ENCODE peak calls at places on chromosomes 6 and 20, in seven cellular contexts. N is heart right ventricle, E is AG09319, F is left ventricle myocardium inferior, V is neural progenitor cell, D is AG10803, O is Panc1. M is an unnamed sample.

GRCh38 chr6:164455835-164456234 is 853.6 kb downstream of the C6orf118 start:
- DNase-seq in F (no peak), E (no peak), N (no peak), O (no peak), V (no peak), D (no peak), M (no peak)

GRCh38 chr6:163837681-163838431 is 423.3 kb downstream of the QKI start:
- DNase-seq in F (peak; percentile 23), V (peak; percentile 40), O (no peak), D (peak; percentile 10), E (no peak), N (no peak), M (no peak)

GRCh38 chr6:10434235-10434634 is 19.4 kb upstream of the TFAP2A start:
- DNase-seq in E (no peak), V (no peak), O (no peak), D (no peak), N (no peak), F (no peak), M (no peak)

GRCh38 chr6:29553268-29554057 is 6.1 kb downstream of the UBD start:
- DNase-seq in N (peak; percentile 67), F (peak; percentile 73), V (peak; percentile 92), D (peak; percentile 68), O (no peak), E (no peak), M (peak; percentile 43)

GRCh38 chr6:26032387-26033131 is 54.7 kb upstream of the HFE start:
- DNase-seq in V (peak; percentile 57), F (no peak), N (no peak), D (peak; percentile 85), O (no peak), E (no peak), M (peak; percentile 65)

GRCh38 chr20:35000922-35001595 is 45.4 kb downstream of the MYH7B start:
- DNase-seq in V (no peak), E (no peak), D (no peak), O (no peak), N (no peak), F (peak; percentile 12), M (no peak)

GRCh38 chr6:108080010-108080780 is 5.7 kb upstream of the OSTM1 start:
- DNase-seq in N (no peak), F (no peak), D (peak; percentile 43), E (no peak), O (no peak), V (no peak), M (no peak)

GRCh38 chr6:18214003-18214402 is 50.3 kb downstream of the DEK start:
- DNase-seq in V (no peak), E (no peak), F (no peak), N (no peak), O (no peak), D (no peak), M (peak; percentile 16)

GRCh38 chr6:126066068-126067048 is 80.0 kb downstream of the TRMT11 start:
- DNase-seq in D (peak; percentile 49), N (no peak), O (no peak), V (no peak), F (no peak), E (no peak), M (no peak)

GRCh38 chr6:103409475-103409874 is 1450.2 kb downstream of the HACE1 start:
- DNase-seq in F (no peak), D (no peak), V (no peak), E (no peak), O (no peak), N (no peak), M (no peak)

GRCh38 chr6:113147544-113147943 is 709.6 kb upstream of the MARCKS start:
- DNase-seq in D (peak; percentile 62), O (no peak), E (peak; percentile 29), F (no peak), V (no peak), N (no peak), M (no peak)

GRCh38 chr6:46676604-46677313 is 10.9 kb upstream of the TDRD6 start:
- DNase-seq in N (no peak), D (no peak), V (no peak), E (no peak), O (no peak), F (no peak), M (no peak)

GRCh38 chr6:150346346-150346745 is 22.5 kb upstream of the IYD start:
- DNase-seq in O (no peak), V (no peak), E (no peak), D (peak; percentile 34), F (no peak), N (no peak), M (no peak)

GRCh38 chr6:292506-293184 is 358 bp downstream of the DUSP22 start:
- DNase-seq in D (peak; percentile 37), O (no peak), F (peak; percentile 75), V (peak; percentile 72), E (no peak), N (peak; percentile 76), M (peak; percentile 89)

GRCh38 chr6:17679726-17680125 is 27.0 kb downstream of the NUP153 start:
- DNase-seq in V (no peak), O (no peak), N (no peak), D (no peak), E (no peak), F (no peak), M (no peak)

GRCh38 chr20:48236001-48236400 is 450.7 kb upstream of the SULF2 start:
- DNase-seq in N (no peak), O (no peak), V (no peak), F (no peak), D (no peak), E (no peak), M (no peak)

GRCh38 chr20:1302578-1303541 is 26.1 kb downstream of the SDCBP2 start:
- DNase-seq in O (no peak), D (no peak), F (no peak), V (no peak), E (no peak), N (no peak), M (peak; percentile 47)

GRCh38 chr20:21167261-21167660 is 41.4 kb downstream of the KIZ start:
- DNase-seq in N (no peak), O (no peak), V (no peak), F (no peak), E (no peak), D (no peak), M (no peak)

GRCh38 chr20:19950042-19950441 is 67.1 kb upstream of the NAA20 start:
- DNase-seq in E (no peak), F (no peak), D (no peak), N (no peak), V (no peak), O (no peak), M (no peak)

GRCh38 chr6:46876126-46876525 is 45.6 kb downstream of the ADGRF5 start:
- DNase-seq in O (peak; percentile 12), F (no peak), V (peak; percentile 52), D (peak; percentile 28), E (no peak), N (no peak), M (no peak)

DNA sequence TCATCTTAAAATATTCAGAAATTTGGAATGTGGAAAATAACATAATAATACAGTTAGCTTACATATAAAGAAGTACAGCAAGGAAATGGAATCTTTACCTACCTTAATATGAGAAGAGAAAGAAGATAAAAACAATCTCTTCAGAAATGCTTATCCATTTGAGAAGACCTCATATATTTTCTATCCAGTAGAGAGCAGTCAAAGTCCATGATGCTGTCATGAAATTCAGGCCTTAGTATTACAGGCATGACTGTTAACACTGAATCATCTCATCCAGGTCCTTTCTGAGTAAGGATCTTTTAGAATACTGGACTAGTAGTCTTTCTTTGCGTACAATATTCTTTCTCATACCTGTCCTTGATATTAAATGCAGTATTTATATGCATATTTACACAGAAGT is 713.4 kb downstream of the CD109 start:
- DNase-seq in E (peak; percentile 49), V (peak; percentile 9), O (peak; percentile 60), N (no peak), D (peak; percentile 81), F (no peak), M (no peak)
- TF ChIP-seq CTCF in E (peak; percentile 51), V (peak; percentile 48), O (peak; percentile 24), N (no peak), D (peak; percentile 77), F (peak; percentile 48), M (no peak)

GRCh38 chr20:45470939-45471338 is 1.4 kb downstream of the WFDC2 start:
- DNase-seq in F (no peak), D (no peak), N (no peak), O (no peak), E (no peak), V (peak; percentile 33), M (peak; percentile 20)
- TF ChIP-seq CTCF in F (peak; percentile 9), D (peak; percentile 17), N (no peak), O (peak; percentile 54), E (no peak), V (peak; percentile 10), M (no peak)

GRCh38 chr6:1311400-1312192 is at the start of gene FOXQ1:
- DNase-seq in V (peak; percentile 72), N (no peak), D (no peak), O (no peak), E (no peak), F (no peak), M (peak; percentile 26)
- TF ChIP-seq CTCF in V (no peak), N (no peak), D (no peak), O (peak; percentile 22), E (no peak), F (no peak), M (no peak)

DNA sequence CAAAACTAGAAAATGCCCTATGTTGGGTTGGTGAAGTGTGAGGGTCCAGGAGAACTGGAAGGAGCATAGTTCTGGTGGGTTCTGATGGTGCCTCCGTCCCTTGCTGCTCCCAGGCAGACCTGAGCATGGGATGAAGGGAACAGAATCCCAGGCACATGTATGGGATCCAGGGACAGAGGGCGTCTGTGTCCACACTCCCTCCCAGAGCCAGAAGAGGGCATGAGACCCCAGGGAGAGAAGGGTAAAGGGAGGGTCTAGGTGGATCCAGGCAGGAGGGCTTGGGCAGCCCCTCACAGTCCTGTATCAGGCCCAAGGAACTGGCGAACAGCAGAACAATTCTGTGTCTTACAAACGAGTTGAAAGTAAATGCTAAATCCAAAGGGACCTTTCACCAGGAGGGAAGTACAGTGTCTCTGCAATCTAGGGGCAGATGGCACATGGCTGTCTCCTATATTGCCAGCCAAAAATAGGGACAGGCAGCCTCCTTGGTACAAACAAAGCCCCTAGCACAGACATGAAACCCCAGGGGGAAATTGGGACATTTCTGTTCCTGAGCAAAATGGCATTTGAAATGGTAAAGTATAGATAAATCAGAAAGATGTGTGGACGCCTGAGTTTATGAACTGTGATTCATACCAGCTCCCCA is 2.5 kb upstream of the BPIFA1 start:
- DNase-seq in V (peak; percentile 61), N (no peak), O (no peak), D (no peak), E (no peak), F (no peak), M (no peak)
- TF ChIP-seq CTCF in V (peak; percentile 54), N (no peak), O (no peak), D (no peak), E (no peak), F (no peak), M (no peak)

GRCh38 chr6:162533009-162533400 is 194.6 kb downstream of the PRKN start:
- DNase-seq in D (no peak), N (no peak), O (no peak), F (no peak), E (no peak), V (no peak), M (no peak)
- TF ChIP-seq CTCF in D (no peak), N (no peak), O (no peak), F (no peak), E (no peak), V (no peak), M (no peak)

DNA sequence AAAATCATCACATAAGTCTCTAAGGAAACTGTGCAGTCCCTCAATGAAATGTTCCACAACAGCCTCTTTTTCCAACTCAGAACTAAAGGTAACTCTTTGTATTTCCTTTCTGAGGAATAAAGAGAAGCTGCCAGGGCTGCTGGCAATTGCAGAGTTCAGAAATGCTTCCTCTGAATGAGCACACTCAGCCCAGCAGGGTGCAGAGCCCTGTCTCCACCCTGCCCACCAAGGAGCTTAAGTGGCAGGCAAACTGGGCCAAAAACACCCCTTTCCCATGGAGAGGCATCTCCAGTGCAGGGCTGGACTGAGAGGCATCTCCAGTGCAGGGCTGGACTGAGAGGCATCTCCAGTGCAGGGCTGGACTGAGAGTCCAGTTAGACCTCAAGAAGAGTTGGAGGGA is 255.4 kb downstream of the GMPR start:
- DNase-seq in N (no peak), O (no peak), D (no peak), V (no peak), F (no peak), E (no peak), M (no peak)
- TF ChIP-seq CTCF in N (no peak), O (no peak), D (no peak), V (no peak), F (no peak), E (no peak), M (no peak)

M was measured in activated CD8-positive, alpha-beta T cell treated with anti-CD3 and anti-CD28 coated beads for 36 hours.